ENCODE peak calls at places on chromosomes 11 and 22, in eight cellular contexts. One of them, this sample, is unnamed.

GRCh38 chr22:39343259-39344045 is 6.3 kb upstream of the SYNGR1 start:
- DNase-seq in LHCN-M2: peak
- DNase-seq in NCI-H1048: no peak
- DNase-seq in right cardiac atrium: no peak
- DNase-seq in HL-60: peak
- DNase-seq in testis: peak
- DNase-seq in T-helper 9 cell: peak
- DNase-seq in stimulated activated naive CD4-positive, alpha-beta T cell treated with Interleukin-2 at 50 U/mL for 16 hours: peak
- DNase-seq in this sample: peak

GRCh38 chr11:40722179-40722795 is 737.2 kb downstream of the LRRC4C start:
- DNase-seq in LHCN-M2: no peak
- DNase-seq in NCI-H1048: no peak
- DNase-seq in right cardiac atrium: no peak
- DNase-seq in HL-60: peak
- DNase-seq in testis: peak
- DNase-seq in T-helper 9 cell: no peak
- DNase-seq in stimulated activated naive CD4-positive, alpha-beta T cell treated with Interleukin-2 at 50 U/mL for 16 hours: no peak
- DNase-seq in this sample: no peak

GRCh38 chr11:123179571-123179970 is 15.5 kb downstream of the CLMP start:
- DNase-seq in LHCN-M2: no peak
- DNase-seq in NCI-H1048: no peak
- DNase-seq in right cardiac atrium: no peak
- DNase-seq in HL-60: no peak
- DNase-seq in testis: no peak
- DNase-seq in T-helper 9 cell: no peak
- DNase-seq in stimulated activated naive CD4-positive, alpha-beta T cell treated with Interleukin-2 at 50 U/mL for 16 hours: no peak
- DNase-seq in this sample: no peak

GRCh38 chr11:122697636-122698167 is 42.2 kb downstream of the UBASH3B start:
- DNase-seq in LHCN-M2: peak
- DNase-seq in NCI-H1048: no peak
- DNase-seq in right cardiac atrium: no peak
- DNase-seq in HL-60: peak
- DNase-seq in testis: no peak
- DNase-seq in T-helper 9 cell: no peak
- DNase-seq in stimulated activated naive CD4-positive, alpha-beta T cell treated with Interleukin-2 at 50 U/mL for 16 hours: no peak
- DNase-seq in this sample: peak

GRCh38 chr22:49508561-49508960 is 319.1 kb downstream of the BRD1 start:
- DNase-seq in LHCN-M2: no peak
- DNase-seq in NCI-H1048: no peak
- DNase-seq in right cardiac atrium: no peak
- DNase-seq in HL-60: no peak
- DNase-seq in testis: no peak
- DNase-seq in T-helper 9 cell: no peak
- DNase-seq in stimulated activated naive CD4-positive, alpha-beta T cell treated with Interleukin-2 at 50 U/mL for 16 hours: no peak
- DNase-seq in this sample: no peak

GRCh38 chr11:36608491-36609199 is 10.6 kb upstream of the RAG2 start:
- DNase-seq in LHCN-M2: no peak
- DNase-seq in NCI-H1048: no peak
- DNase-seq in right cardiac atrium: no peak
- DNase-seq in HL-60: no peak
- DNase-seq in testis: no peak
- DNase-seq in T-helper 9 cell: no peak
- DNase-seq in stimulated activated naive CD4-positive, alpha-beta T cell treated with Interleukin-2 at 50 U/mL for 16 hours: no peak
- DNase-seq in this sample: no peak

GRCh38 chr11:111408789-111409727 is 30.0 kb upstream of the POU2AF1 start:
- DNase-seq in LHCN-M2: peak
- DNase-seq in NCI-H1048: no peak
- DNase-seq in right cardiac atrium: no peak
- DNase-seq in HL-60: peak
- DNase-seq in testis: no peak
- DNase-seq in T-helper 9 cell: no peak
- DNase-seq in stimulated activated naive CD4-positive, alpha-beta T cell treated with Interleukin-2 at 50 U/mL for 16 hours: no peak
- DNase-seq in this sample: peak

GRCh38 chr22:46267431-46268279 is at the start of gene TTC38:
- DNase-seq in LHCN-M2: peak
- DNase-seq in NCI-H1048: no peak
- DNase-seq in right cardiac atrium: peak
- DNase-seq in HL-60: peak
- DNase-seq in testis: peak
- DNase-seq in T-helper 9 cell: peak
- DNase-seq in stimulated activated naive CD4-positive, alpha-beta T cell treated with Interleukin-2 at 50 U/mL for 16 hours: peak
- DNase-seq in this sample: peak

GRCh38 chr11:130190371-130190881 is 30.8 kb downstream of the ST14 start:
- DNase-seq in LHCN-M2: no peak
- DNase-seq in NCI-H1048: no peak
- DNase-seq in right cardiac atrium: no peak
- DNase-seq in HL-60: no peak
- DNase-seq in testis: no peak
- DNase-seq in T-helper 9 cell: no peak
- DNase-seq in stimulated activated naive CD4-positive, alpha-beta T cell treated with Interleukin-2 at 50 U/mL for 16 hours: no peak
- DNase-seq in this sample: no peak

This sample was measured in Kasumi-1.